ENCODE peak calls at places on chromosome 4, in eight cellular contexts. S is cardiac muscle cell; A is T-helper 1 cell; B is activated naive CD4-positive, alpha-beta T cell; U is hepatic stellate cell; J is occipital lobe; R is amygdala; E is renal cortical epithelial cell. Q is an unnamed sample.
A peak's percentile ranks its signal among the peaks of the same experiment; 100 is the strongest.

GRCh38 chr4:10640535-10641159 is 43.9 kb downstream of the CLNK start:
- DNase-seq in S (no peak), A (no peak), B (no peak), U (no peak), J (no peak), R (no peak), E (no peak), Q (no peak)

GRCh38 chr4:155704841-155705404 is 38.3 kb downstream of the GUCY1A1 start:
- DNase-seq in S (no peak), A (no peak), B (no peak), U (no peak), J (no peak), R (no peak), E (no peak), Q (no peak)

GRCh38 chr4:86816463-86817107 is 32.6 kb downstream of the SLC10A6 start:
- DNase-seq in S (no peak), A (no peak), B (no peak), U (no peak), J (no peak), R (no peak), E (no peak), Q (no peak)

GRCh38 chr4:142812091-142812490 is 34.0 kb downstream of the INPP4B start:
- DNase-seq in S (no peak), A (no peak), B (no peak), U (no peak), J (no peak), R (no peak), E (no peak), Q (no peak)

GRCh38 chr4:86032476-86033022 is 327.3 kb downstream of the MAPK10 start:
- DNase-seq in S (peak; percentile 32), A (no peak), B (no peak), U (peak; percentile 64), J (no peak), R (no peak), E (peak; percentile 96), Q (peak; percentile 51)

GRCh38 chr4:86482851-86483490 is 111.1 kb upstream of the PTPN13 start:
- DNase-seq in S (peak; percentile 37), A (no peak), B (no peak), U (no peak), J (no peak), R (no peak), E (no peak), Q (no peak)

GRCh38 chr4:186067757-186068385 is 1.1 kb upstream of the TLR3 start:
- DNase-seq in S (peak; percentile 59), A (no peak), B (no peak), U (peak; percentile 30), J (peak; percentile 6), R (peak; percentile 20), E (peak; percentile 84), Q (peak; percentile 80)

GRCh38 chr4:33316033-33316432 is 2595.9 kb downstream of the PCDH7 start:
- DNase-seq in S (no peak), A (no peak), B (no peak), U (no peak), J (no peak), R (no peak), E (no peak), Q (no peak)

GRCh38 chr4:70437212-70437611 is 34.8 kb upstream of the MUC7 start:
- DNase-seq in S (peak; percentile 6), A (no peak), B (no peak), U (no peak), J (no peak), R (no peak), E (no peak), Q (no peak)

GRCh38 chr4:80043534-80043933 is 29.5 kb downstream of the ANTXR2 start:
- DNase-seq in S (no peak), A (no peak), B (no peak), U (no peak), J (no peak), R (no peak), E (no peak), Q (no peak)

GRCh38 chr4:156779046-156779445 is 192.6 kb downstream of the PDGFC start:
- DNase-seq in S (no peak), A (no peak), B (no peak), U (no peak), J (no peak), R (no peak), E (no peak), Q (no peak)

GRCh38 chr4:105451346-105451745 is 22.5 kb downstream of the PPA2 start:
- DNase-seq in S (no peak), A (no peak), B (no peak), U (no peak), J (no peak), R (no peak), E (no peak), Q (no peak)

GRCh38 chr4:30208731-30209435 is 511.3 kb upstream of the PCDH7 start:
- DNase-seq in S (no peak), A (no peak), B (no peak), U (no peak), J (no peak), R (no peak), E (peak; percentile 1), Q (no peak)

GRCh38 chr4:165965503-165965902 is 92.5 kb downstream of the TLL1 start:
- DNase-seq in S (no peak), A (no peak), B (no peak), U (no peak), J (no peak), R (no peak), E (peak; percentile 16), Q (no peak)

GRCh38 chr4:7070729-7071511 is 3.1 kb upstream of the GRPEL1 start:
- DNase-seq in S (peak; percentile 84), A (peak; percentile 80), B (peak; percentile 72), U (peak; percentile 72), J (peak; percentile 66), R (peak; percentile 47), E (peak; percentile 64), Q (peak; percentile 81)

GRCh38 chr4:75990129-75990528 is 616 bp downstream of the SDAD1 start:
- DNase-seq in S (no peak), A (no peak), B (no peak), U (no peak), J (no peak), R (no peak), E (peak; percentile 7), Q (no peak)

GRCh38 chr4:113760094-113760851 is 1.3 kb downstream of the CAMK2D start:
- DNase-seq in S (peak; percentile 44), A (no peak), B (peak; percentile 6), U (peak; percentile 13), J (peak; percentile 50), R (peak; percentile 51), E (peak; percentile 50), Q (peak; percentile 19)

GRCh38 chr4:140096921-140097320 is 57.1 kb downstream of the MAML3 start:
- DNase-seq in S (no peak), A (no peak), B (no peak), U (no peak), J (no peak), R (no peak), E (no peak), Q (no peak)

GRCh38 chr4:184939978-184940377 is 78.3 kb upstream of the HELT start:
- DNase-seq in S (no peak), A (no peak), B (no peak), U (no peak), J (no peak), R (no peak), E (no peak), Q (no peak)

GRCh38 chr4:129738175-129738574 is 642.2 kb downstream of the C4orf33 start:
- DNase-seq in S (no peak), A (no peak), B (no peak), U (no peak), J (no peak), R (no peak), E (no peak), Q (no peak)

GRCh38 chr4:18234108-18234507 is 212.6 kb upstream of the LCORL start:
- DNase-seq in S (no peak), A (no peak), B (no peak), U (no peak), J (no peak), R (no peak), E (no peak), Q (no peak)

GRCh38 chr4:82268050-82268825 is 105.6 kb downstream of the HNRNPD start:
- DNase-seq in S (peak; percentile 74), A (no peak), B (no peak), U (peak; percentile 50), J (peak; percentile 55), R (peak; percentile 18), E (peak; percentile 44), Q (peak; percentile 68)

GRCh38 chr4:127586922-127587571 is 45.7 kb upstream of the INTU start:
- DNase-seq in S (peak; percentile 65), A (no peak), B (no peak), U (peak; percentile 8), J (no peak), R (no peak), E (peak; percentile 53), Q (no peak)

Q was measured in prostate gland.